ENCODE peak calls at places on chromosomes 13 and 19, in six cellular contexts. V is skeletal muscle cell, S is epithelial cell of proximal tubule, W is adrenal gland, U is aorta, O is fibroblast of lung. R is an unnamed sample.

GRCh38 chr13:91058066-91058465 is 289.4 kb upstream of the MIR17HG start:
- DNase-seq in U (no peak), O (peak; percentile 23), V (no peak), W (no peak), S (no peak), R (no peak)

GRCh38 chr13:30577381-30577780 is 40.3 kb upstream of the USPL1 start:
- DNase-seq in U (no peak), S (peak; percentile 45), W (peak; percentile 50), O (peak; percentile 83), V (peak; percentile 76), R (peak; percentile 65)

GRCh38 chr19:38676023-38676877 is 28.8 kb downstream of the ACTN4 start:
- DNase-seq in O (peak; percentile 56), U (peak; percentile 49), W (no peak), S (no peak), V (no peak), R (no peak)

GRCh38 chr19:17549088-17549740 is 6.2 kb upstream of the COLGALT1 start:
- DNase-seq in U (no peak), V (no peak), O (no peak), S (no peak), W (no peak), R (no peak)

GRCh38 chr19:5492813-5493409 is 37.7 kb downstream of the ZNRF4 start:
- DNase-seq in S (no peak), W (no peak), U (no peak), V (no peak), O (no peak), R (no peak)

GRCh38 chr13:107977175-107977574 is 238.2 kb downstream of the LIG4 start:
- DNase-seq in V (no peak), U (no peak), W (no peak), S (no peak), O (no peak), R (no peak)

GRCh38 chr13:105804561-105805190 is 730.8 kb downstream of the EFNB2 start:
- DNase-seq in U (peak; percentile 44), S (no peak), O (peak; percentile 77), V (no peak), W (no peak), R (peak; percentile 0)

GRCh38 chr13:80584785-80585184 is 243.9 kb upstream of the SPRY2 start:
- DNase-seq in W (no peak), U (no peak), O (no peak), S (no peak), V (no peak), R (no peak)

GRCh38 chr19:24033962-24034342 is 53.0 kb upstream of the ZNF254 start:
- DNase-seq in U (peak; percentile 64), S (peak; percentile 22), O (peak; percentile 68), W (peak; percentile 45), V (no peak), R (peak; percentile 19)

GRCh38 chr19:1651061-1651547 is 1.3 kb downstream of the TCF3 start:
- DNase-seq in S (no peak), U (peak; percentile 52), O (peak; percentile 42), V (no peak), W (no peak), R (no peak)

GRCh38 chr19:34667349-34668076 is 9.4 kb downstream of the SCGB2B2 start:
- DNase-seq in U (no peak), V (peak; percentile 1), W (no peak), O (peak; percentile 40), S (no peak), R (no peak)

GRCh38 chr19:10269333-10270179 is 1.4 kb upstream of the ICAM1 start:
- DNase-seq in S (no peak), U (peak; percentile 92), W (peak; percentile 87), V (no peak), O (peak; percentile 66), R (no peak)

GRCh38 chr13:91203430-91203829 is 144.1 kb upstream of the MIR17HG start:
- DNase-seq in W (no peak), O (no peak), V (no peak), S (no peak), U (no peak), R (no peak)

GRCh38 chr19:13847033-13847899 is 29.7 kb upstream of the NANOS3 start:
- DNase-seq in V (peak; percentile 82), S (peak; percentile 52), O (peak; percentile 94), W (peak; percentile 91), U (peak; percentile 97), R (no peak)

GRCh38 chr19:57632987-57633831 is at the start of gene ZNF211:
- DNase-seq in V (peak; percentile 73), S (peak; percentile 59), W (peak; percentile 94), O (peak; percentile 94), U (peak; percentile 95), R (peak; percentile 55)

GRCh38 chr19:43934055-43934984 is 762 bp downstream of the ZNF45 start:
- DNase-seq in W (no peak), S (no peak), V (no peak), O (no peak), U (no peak), R (no peak)

GRCh38 chr19:10086904-10087256 is 763 bp downstream of the SHFL start:
- DNase-seq in S (no peak), U (no peak), W (no peak), O (no peak), V (no peak), R (no peak)

GRCh38 chr19:3161453-3161852 is 17.1 kb upstream of the S1PR4 start:
- DNase-seq in O (peak; percentile 36), W (no peak), S (no peak), U (no peak), V (no peak), R (no peak)

GRCh38 chr13:114019367-114019766 is 45.5 kb upstream of the C13orf46 start:
- DNase-seq in S (no peak), W (no peak), U (no peak), V (no peak), O (no peak), R (no peak)

GRCh38 chr13:23391752-23392151 is 41.8 kb downstream of the SACS start:
- DNase-seq in W (no peak), O (no peak), U (no peak), V (no peak), S (no peak), R (no peak)

GRCh38 chr13:37029617-37030016 is 29.0 kb downstream of the EXOSC8 start:
- DNase-seq in O (peak; percentile 4), V (no peak), W (no peak), U (no peak), S (no peak), R (no peak)

GRCh38 chr13:37058801-37059135 is 720 bp downstream of the SUPT20H start:
- DNase-seq in S (no peak), O (no peak), U (no peak), V (no peak), W (no peak), R (peak; percentile 4)

GRCh38 chr13:73832203-73832602 is 302.0 kb downstream of the KLF12 start:
- DNase-seq in V (no peak), U (no peak), S (no peak), W (no peak), O (no peak), R (no peak)

DNA sequence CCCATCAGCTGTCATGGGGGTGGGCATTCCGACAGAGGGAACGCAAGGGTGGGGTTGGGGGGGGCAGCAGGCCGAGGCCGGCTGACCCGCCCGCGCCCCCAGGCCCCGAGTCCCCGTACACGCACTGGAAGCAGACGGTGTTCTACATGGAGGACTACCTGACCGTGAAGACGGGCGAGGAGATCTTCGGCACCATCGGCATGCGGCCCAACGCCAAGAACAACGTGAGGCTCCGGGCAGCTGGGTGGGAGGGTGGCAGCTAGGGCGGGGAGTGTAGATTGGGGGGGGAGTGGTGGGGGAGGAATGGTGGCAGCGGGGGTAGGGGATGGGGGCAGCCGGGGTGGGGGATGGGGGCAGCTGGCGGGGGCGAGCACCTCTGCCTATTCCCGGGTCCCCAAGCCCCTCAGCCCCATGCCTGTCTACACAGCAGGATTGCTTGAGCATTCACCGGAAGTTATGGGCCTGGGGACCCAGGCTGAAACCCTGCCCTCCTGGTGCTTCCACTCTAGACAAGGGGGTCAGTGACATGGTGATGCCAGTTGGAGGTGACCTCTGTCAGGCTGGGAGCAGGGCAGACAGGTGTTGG is 2.8 kb upstream of the ADM5 start:
- DNase-seq in V (no peak), O (no peak), S (no peak), W (no peak), U (no peak), R (no peak)
- H3K4me3 ChIP-seq in V (no peak overlapping the region), O (no peak overlapping the region), S (no peak overlapping the region), W (no peak overlapping the region), U (no peak overlapping the region), R (no peak overlapping the region)

GRCh38 chr13:26474286-26474685 is 83.2 kb upstream of the WASF3 start:
- DNase-seq in S (no peak), O (no peak), U (no peak), V (no peak), W (no peak), R (no peak)

GRCh38 chr13:26475176-26476110 is 82.0 kb upstream of the WASF3 start:
- DNase-seq in U (no peak), V (no peak), S (no peak), O (no peak), W (no peak), R (no peak)

GRCh38 chr13:26477681-26478080 is 79.8 kb upstream of the WASF3 start:
- DNase-seq in V (no peak), O (no peak), S (no peak), U (no peak), W (no peak), R (no peak)

GRCh38 chr13:26476744-26477129 is 80.7 kb upstream of the WASF3 start:
- DNase-seq in S (no peak), W (no peak), O (no peak), U (no peak), V (no peak), R (no peak)

DNA sequence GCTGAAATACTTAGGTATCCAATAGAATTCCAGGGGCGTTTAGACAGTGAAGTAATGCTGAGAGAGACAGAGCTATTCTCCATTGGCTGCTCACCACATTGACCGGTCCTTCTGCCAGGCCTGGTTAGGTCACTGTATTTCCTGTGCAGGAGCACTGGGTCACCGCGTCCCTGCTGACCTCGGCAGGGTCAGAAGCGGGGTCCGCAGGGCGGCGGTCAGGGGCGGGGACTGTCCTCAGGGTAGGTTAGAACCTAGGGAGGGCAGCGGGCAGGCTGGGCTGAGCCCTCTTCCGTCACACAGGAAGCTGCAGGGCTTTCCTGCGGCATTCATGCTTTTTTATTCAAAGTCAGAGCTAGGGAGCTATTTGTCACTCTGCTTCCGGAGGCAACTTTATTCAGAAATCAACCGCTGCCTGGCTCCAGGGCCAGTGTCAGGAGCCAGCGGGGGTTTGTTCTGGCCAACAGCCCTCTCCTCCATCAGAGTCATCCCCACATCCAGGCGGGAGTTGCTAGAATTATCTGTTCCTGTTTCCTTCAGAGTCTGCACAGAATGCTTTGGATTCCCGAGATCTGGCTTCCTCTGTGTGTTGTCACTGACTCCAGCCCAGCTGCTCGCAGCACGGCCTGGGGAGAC is 81.3 kb upstream of the WASF3 start:
- DNase-seq in O (peak; percentile 14), W (no peak), S (no peak), U (peak; percentile 56), V (no peak), R (no peak)
- H3K4me3 ChIP-seq in O (no peak overlapping the region), W (no peak overlapping the region), S (peak overlapping the region; percentile 55), U (no peak overlapping the region), V (peak overlapping the region; percentile 25), R (peak overlapping the region; percentile 1)

DNA sequence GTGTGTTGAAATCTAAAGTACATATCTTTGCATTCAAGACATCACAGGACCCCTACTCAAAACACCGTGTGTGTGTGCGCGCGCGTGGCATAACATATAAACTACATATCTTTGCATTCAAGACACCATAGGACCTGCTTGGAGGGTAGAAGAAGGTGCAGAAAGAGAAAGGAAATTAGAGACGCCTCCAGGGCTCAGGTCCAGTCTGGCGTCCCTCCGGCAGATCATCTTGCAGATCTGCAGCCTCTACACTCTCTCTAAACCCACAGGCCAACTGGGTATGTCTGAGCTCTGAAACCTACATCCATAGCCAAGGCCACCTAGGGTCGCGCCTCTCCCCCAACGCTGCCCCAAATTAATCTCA is 659 bp upstream of the PAFAH1B3 start:
- DNase-seq in U (no peak), O (no peak), W (no peak), S (no peak), V (no peak), R (no peak)
- H3K4me3 ChIP-seq in U (no peak overlapping the region), O (peak overlapping the region; percentile 16), W (no peak overlapping the region), S (peak overlapping the region; percentile 89), V (peak overlapping the region; percentile 80), R (peak overlapping the region; percentile 75)

GRCh38 chr19:48624791-48625723 is 5.8 kb downstream of the SPHK2 start:
- DNase-seq in U (no peak), S (no peak), V (no peak), O (no peak), W (no peak), R (no peak)
- H3K4me3 ChIP-seq in U (peak overlapping the region; percentile 54), S (peak overlapping the region; percentile 81), V (peak overlapping the region; percentile 54), O (peak overlapping the region; percentile 46), W (no peak overlapping the region), R (peak overlapping the region; percentile 50)

R was measured in BJ.